ENCODE peak calls at places on chromosomes 5 and 9, in nine cellular contexts. R, M, N, J, X, Z, W, E and T are unnamed samples.

GRCh38 chr5:170651902-170652301 is 131.6 kb upstream of the GABRP start:
- DNase-seq in R (peak; percentile 30), M (no peak), N (no peak), J (no peak), X (no peak), Z (no peak), W (no peak), E (no peak), T (no peak)

GRCh38 chr5:149030838-149031397 is 31.9 kb downstream of the SH3TC2 start:
- DNase-seq in R (no peak), M (no peak), N (no peak), J (no peak), X (peak; percentile 37), Z (no peak), W (no peak), E (no peak), T (no peak)

GRCh38 chr5:86766103-86766502 is 148.4 kb downstream of the COX7C start:
- DNase-seq in R (no peak), M (no peak), N (no peak), J (no peak), X (no peak), Z (no peak), W (no peak), E (no peak), T (no peak)

GRCh38 chr9:14170392-14170931 is 143.5 kb downstream of the NFIB start:
- DNase-seq in R (no peak), M (no peak), N (no peak), J (no peak), X (peak; percentile 65), Z (no peak), W (no peak), E (no peak), T (no peak)

GRCh38 chr9:135766707-135767106 is 64.7 kb downstream of the KCNT1 start:
- DNase-seq in R (no peak), M (no peak), N (no peak), J (no peak), X (no peak), Z (no peak), W (no peak), E (no peak), T (no peak)

GRCh38 chr9:99105152-99106043 is 485 bp downstream of the TGFBR1 start:
- DNase-seq in R (peak; percentile 85), M (peak; percentile 20), N (peak; percentile 84), J (peak; percentile 82), X (peak; percentile 72), Z (peak; percentile 65), W (peak; percentile 60), E (no peak), T (peak; percentile 74)

GRCh38 chr9:89530721-89531120 is 32.8 kb upstream of the SEMA4D start:
- DNase-seq in R (no peak), M (no peak), N (no peak), J (no peak), X (no peak), Z (no peak), W (no peak), E (no peak), T (no peak)

GRCh38 chr9:123423036-123423640 is 67.1 kb downstream of the CRB2 start:
- DNase-seq in R (no peak), M (no peak), N (no peak), J (no peak), X (no peak), Z (peak; percentile 9), W (no peak), E (no peak), T (no peak)

GRCh38 chr9:115614326-115614725 is 496.4 kb upstream of the TNC start:
- DNase-seq in R (no peak), M (no peak), N (no peak), J (no peak), X (no peak), Z (no peak), W (no peak), E (no peak), T (no peak)

GRCh38 chr5:151078490-151079262 is 2.2 kb downstream of the TNIP1 start:
- DNase-seq in R (no peak), M (peak; percentile 64), N (peak; percentile 37), J (peak; percentile 53), X (no peak), Z (no peak), W (no peak), E (no peak), T (no peak)

GRCh38 chr9:99193466-99193821 is 28.3 kb downstream of the ALG2 start:
- DNase-seq in R (no peak), M (no peak), N (no peak), J (no peak), X (no peak), Z (no peak), W (no peak), E (no peak), T (no peak)

GRCh38 chr5:132227485-132228240 is at the start of gene P4HA2:
- DNase-seq in R (peak; percentile 86), M (peak; percentile 13), N (peak; percentile 84), J (peak; percentile 94), X (peak; percentile 77), Z (peak; percentile 82), W (peak; percentile 76), E (peak; percentile 8), T (peak; percentile 85)

GRCh38 chr9:9615086-9615485 is 997.7 kb downstream of the PTPRD start:
- DNase-seq in R (no peak), M (no peak), N (no peak), J (no peak), X (no peak), Z (peak; percentile 50), W (peak; percentile 13), E (no peak), T (no peak)

GRCh38 chr9:92723801-92724323 is 40.8 kb downstream of the BICD2 start:
- DNase-seq in R (no peak), M (no peak), N (no peak), J (no peak), X (no peak), Z (no peak), W (no peak), E (no peak), T (no peak)

GRCh38 chr5:38697013-38697412 is 140.6 kb upstream of the LIFR start:
- DNase-seq in R (peak; percentile 28), M (no peak), N (no peak), J (no peak), X (no peak), Z (no peak), W (no peak), E (no peak), T (no peak)

GRCh38 chr5:26321278-26321677 is 717.1 kb downstream of the CDH9 start:
- DNase-seq in R (no peak), M (no peak), N (no peak), J (no peak), X (no peak), Z (no peak), W (no peak), E (no peak), T (no peak)

GRCh38 chr5:159097461-159098284 is 2.0 kb downstream of the EBF1 start:
- DNase-seq in R (peak; percentile 68), M (no peak), N (peak; percentile 46), J (peak; percentile 26), X (no peak), Z (no peak), W (peak; percentile 35), E (peak; percentile 76), T (peak; percentile 55)

GRCh38 chr5:88551724-88552345 is 283.2 kb upstream of the TMEM161B start:
- DNase-seq in R (peak; percentile 95), M (no peak), N (no peak), J (no peak), X (no peak), Z (no peak), W (no peak), E (no peak), T (peak; percentile 5)

GRCh38 chr5:88364991-88365390 is 96.3 kb upstream of the TMEM161B start:
- DNase-seq in R (no peak), M (no peak), N (no peak), J (no peak), X (no peak), Z (no peak), W (no peak), E (no peak), T (no peak)

GRCh38 chr5:140734354-140734753 is 34.1 kb downstream of the ZMAT2 start:
- DNase-seq in R (peak; percentile 12), M (no peak), N (peak; percentile 20), J (no peak), X (peak; percentile 10), Z (no peak), W (no peak), E (no peak), T (no peak)
- TF ChIP-seq CTCF in R (peak; percentile 36), M (no peak), N (peak; percentile 14), J (peak; percentile 6), X (peak; percentile 27), Z (peak; percentile 16), W (no peak), E (no peak), T (no peak)

GRCh38 chr9:7196467-7196866 is 438.7 kb downstream of the KDM4C start:
- DNase-seq in R (no peak), M (no peak), N (no peak), J (no peak), X (peak; percentile 15), Z (no peak), W (no peak), E (no peak), T (no peak)
- TF ChIP-seq CTCF in R (no peak), M (no peak), N (no peak), J (no peak), X (no peak), Z (no peak), W (no peak), E (no peak), T (no peak)

GRCh38 chr5:54742417-54742889 is 224.9 kb downstream of the SNX18 start:
- DNase-seq in R (peak; percentile 27), M (no peak), N (peak; percentile 29), J (peak; percentile 37), X (peak; percentile 92), Z (no peak), W (no peak), E (no peak), T (no peak)
- TF ChIP-seq CTCF in R (no peak), M (no peak), N (no peak), J (no peak), X (peak; percentile 48), Z (peak; percentile 9), W (no peak), E (no peak), T (no peak)

GRCh38 chr9:70113403-70114022 is 69.9 kb downstream of the MAMDC2 start:
- DNase-seq in R (peak; percentile 66), M (no peak), N (peak; percentile 43), J (peak; percentile 81), X (peak; percentile 79), Z (peak; percentile 55), W (peak; percentile 54), E (peak; percentile 10), T (peak; percentile 40)
- TF ChIP-seq CTCF in R (peak; percentile 78), M (no peak), N (peak; percentile 60), J (peak; percentile 45), X (peak; percentile 92), Z (peak; percentile 83), W (peak; percentile 59), E (peak; percentile 78), T (peak; percentile 62)

GRCh38 chr5:163489745-163490075 is 15.7 kb upstream of the MAT2B start:
- DNase-seq in R (no peak), M (no peak), N (no peak), J (no peak), X (no peak), Z (no peak), W (no peak), E (no peak), T (no peak)

GRCh38 chr5:163489055-163489744 is 16.2 kb upstream of the MAT2B start:
- DNase-seq in R (no peak), M (peak; percentile 12), N (no peak), J (peak; percentile 13), X (peak; percentile 63), Z (no peak), W (peak; percentile 60), E (no peak), T (no peak)
- TF ChIP-seq CTCF in R (peak; percentile 27), M (no peak), N (no peak), J (no peak), X (peak; percentile 24), Z (no peak), W (peak; percentile 8), E (peak; percentile 6), T (no peak)